ENCODE peak calls at places on chromosomes 5 and 9, in five cellular contexts. C, D, T, O and Z are unnamed samples.

GRCh38 chr5:141618804-141619554 is at the start of gene DIAPH1:
- DNase-seq in O (peak), C (peak), D (peak), T (peak), Z (peak)

GRCh38 chr5:150589791-150590601 is 50.5 kb upstream of the SYNPO start:
- DNase-seq in T (peak), D (peak), O (peak), C (no peak), Z (no peak)

GRCh38 chr5:120767171-120767820 is 303.2 kb downstream of the PRR16 start:
- DNase-seq in O (no peak), T (no peak), D (no peak), C (no peak), Z (peak)

GRCh38 chr9:15505927-15506326 is 4.8 kb downstream of the PSIP1 start:
- DNase-seq in T (no peak), D (no peak), O (no peak), C (no peak), Z (no peak)

GRCh38 chr9:71675129-71675856 is 93.0 kb downstream of the CEMIP2 start:
- DNase-seq in C (no peak), O (no peak), T (no peak), D (no peak), Z (no peak)

GRCh38 chr9:112239708-112240107 is 64.6 kb upstream of the SUSD1 start:
- DNase-seq in O (no peak), T (no peak), D (no peak), C (no peak), Z (no peak)

GRCh38 chr5:87113848-87114247 is 153.8 kb upstream of the RASA1 start:
- DNase-seq in T (no peak), C (no peak), D (no peak), O (no peak), Z (no peak)

GRCh38 chr5:87949665-87950640 is 318.7 kb downstream of the TMEM161B start:
- DNase-seq in T (no peak), D (no peak), O (no peak), C (no peak), Z (no peak)

GRCh38 chr9:87115790-87116189 is 168.5 kb upstream of the GAS1 start:
- DNase-seq in C (no peak), O (no peak), D (no peak), T (no peak), Z (no peak)

GRCh38 chr9:78644359-78644758 is 347.4 kb downstream of the PSAT1 start:
- DNase-seq in O (no peak), D (no peak), T (no peak), C (no peak), Z (no peak)

GRCh38 chr5:14556015-14556414 is 25.6 kb upstream of the OTULINL start:
- DNase-seq in D (no peak), T (no peak), O (no peak), C (no peak), Z (no peak)

GRCh38 chr9:122332083-122332482 is 38.7 kb upstream of the PTGS1 start:
- DNase-seq in C (no peak), O (no peak), D (no peak), T (no peak), Z (no peak)

GRCh38 chr5:59275537-59276276 is 617.8 kb downstream of the PDE4D start:
- DNase-seq in D (no peak), O (peak), T (peak), C (no peak), Z (no peak)

GRCh38 chr5:127942246-127943060 is 141.1 kb upstream of the SLC12A2 start:
- DNase-seq in C (no peak), O (no peak), D (no peak), T (no peak), Z (no peak)

GRCh38 chr9:114372971-114373591 is 14.7 kb downstream of the AKNA start:
- DNase-seq in T (peak), O (peak), D (no peak), C (no peak), Z (no peak)

GRCh38 chr5:106959447-106959846 is 711.3 kb downstream of the EFNA5 start:
- DNase-seq in C (no peak), D (no peak), T (peak), O (no peak), Z (no peak)

GRCh38 chr5:132073231-132074013 is at the start of gene CSF2:
- DNase-seq in C (no peak), O (no peak), T (no peak), D (peak), Z (no peak)

GRCh38 chr5:64229163-64229774 is 63.6 kb downstream of the RNF180 start:
- DNase-seq in D (peak), T (no peak), C (no peak), O (no peak), Z (no peak)

GRCh38 chr5:175082346-175082745 is 358.0 kb downstream of the MSX2 start:
- DNase-seq in O (no peak), T (no peak), D (no peak), C (no peak), Z (no peak)

GRCh38 chr5:53476531-53477480 is 3.6 kb upstream of the FST start:
- DNase-seq in D (peak), O (no peak), T (no peak), C (no peak), Z (no peak)

GRCh38 chr5:1874348-1874747 is 8.4 kb downstream of the IRX4 start:
- DNase-seq in T (no peak), C (no peak), D (no peak), O (no peak), Z (no peak)

GRCh38 chr5:53490747-53491146 is 10.3 kb downstream of the FST start:
- DNase-seq in T (no peak), D (peak), O (no peak), C (no peak), Z (no peak)

GRCh38 chr9:87607859-87608258 is 110.2 kb downstream of the DAPK1 start:
- DNase-seq in O (no peak), C (no peak), D (no peak), T (no peak), Z (no peak)

GRCh38 chr5:151465476-151465875 is 18.1 kb downstream of the SLC36A1 start:
- DNase-seq in T (no peak), C (no peak), O (no peak), D (no peak), Z (no peak)

GRCh38 chr5:43309657-43310056 is 3.6 kb downstream of the HMGCS1 start:
- DNase-seq in C (no peak), O (no peak), T (peak), D (no peak), Z (no peak)

GRCh38 chr5:159821541-159821940 is 94.7 kb upstream of the ADRA1B start:
- DNase-seq in T (no peak), D (no peak), C (no peak), O (no peak), Z (no peak)

GRCh38 chr5:74633710-74634109 is 6.8 kb downstream of the ENC1 start:
- DNase-seq in D (no peak), C (no peak), O (no peak), T (no peak), Z (no peak)

GRCh38 chr5:90054612-90055011 is 354.9 kb downstream of the CETN3 start:
- DNase-seq in O (no peak), T (no peak), C (no peak), D (no peak), Z (no peak)

GRCh38 chr5:152864993-152865392 is 459.9 kb upstream of the NMUR2 start:
- DNase-seq in O (no peak), D (no peak), T (no peak), C (no peak), Z (no peak)

GRCh38 chr5:179930788-179931473 is 23.2 kb upstream of the TBC1D9B start:
- DNase-seq in O (no peak), D (no peak), C (no peak), T (no peak), Z (no peak)

GRCh38 chr9:123364241-123364824 is 8.3 kb downstream of the CRB2 start:
- DNase-seq in C (no peak), O (no peak), T (no peak), D (no peak), Z (no peak)

GRCh38 chr5:78647838-78648358 is 674 bp downstream of the LHFPL2 start:
- DNase-seq in D (no peak), O (peak), C (no peak), T (peak), Z (no peak)
- TF ChIP-seq POLR2AphosphoS5 in D (no peak), O (no peak), C (no peak), T (no peak), Z (no peak)

GRCh38 chr5:113232246-113232645 is 202.5 kb downstream of the TSSK1B start:
- DNase-seq in D (no peak), O (no peak), C (no peak), T (no peak), Z (no peak)
- H3K27ac ChIP-seq in D (no peak), O (no peak), C (no peak), T (no peak), Z (peak)

GRCh38 chr9:134776080-134776796 is 104.4 kb upstream of the FCN2 start:
- DNase-seq in O (no peak), C (no peak), T (no peak), D (no peak), Z (no peak)
- TF ChIP-seq POLR2AphosphoS5 in O (no peak), C (no peak), T (no peak), D (no peak), Z (no peak)

DNA sequence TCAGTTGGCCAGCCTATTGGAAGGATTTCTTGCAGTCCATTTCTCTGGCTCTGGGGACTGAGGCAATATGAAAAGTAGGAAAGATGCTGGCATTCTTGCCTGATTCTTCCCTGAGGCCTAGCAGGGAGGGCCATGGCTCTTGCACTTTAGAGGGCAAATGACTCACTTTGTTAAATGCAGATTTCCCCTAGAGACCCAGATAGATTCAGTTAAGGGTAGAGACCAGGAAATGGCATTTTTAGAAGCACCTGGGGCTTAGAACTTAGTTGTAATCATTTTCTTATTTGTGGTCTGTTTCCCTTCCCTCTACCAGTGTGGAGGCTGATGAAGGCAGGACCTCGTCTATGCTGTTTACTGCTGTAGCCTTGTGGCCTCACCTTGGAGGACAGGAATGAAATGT is 112.8 kb upstream of the NR3C1 start:
- DNase-seq in D (no peak), O (no peak), C (no peak), T (no peak), Z (no peak)
- H3K27ac ChIP-seq in D (no peak), O (no peak), C (no peak), T (no peak), Z (no peak)

GRCh38 chr9:89384783-89385182 is 66.5 kb downstream of the SECISBP2 start:
- DNase-seq in D (no peak), T (no peak), O (no peak), C (no peak), Z (no peak)
- TF ChIP-seq POLR2AphosphoS5 in D (no peak), T (no peak), O (no peak), C (no peak), Z (no peak)

GRCh38 chr9:121289554-121290370 is 21.8 kb downstream of the GSN start:
- DNase-seq in C (no peak), D (no peak), T (no peak), O (peak), Z (no peak)

GRCh38 chr9:121286973-121287721 is 19.2 kb downstream of the GSN start:
- DNase-seq in O (peak), T (peak), C (peak), D (peak), Z (no peak)

GRCh38 chr9:121288874-121289553 is 21.1 kb downstream of the GSN start:
- DNase-seq in O (peak), D (peak), T (peak), C (no peak), Z (no peak)

GRCh38 chr9:121286688-121286972 is 18.7 kb downstream of the GSN start:
- DNase-seq in C (no peak), D (no peak), O (no peak), T (no peak), Z (no peak)

DNA sequence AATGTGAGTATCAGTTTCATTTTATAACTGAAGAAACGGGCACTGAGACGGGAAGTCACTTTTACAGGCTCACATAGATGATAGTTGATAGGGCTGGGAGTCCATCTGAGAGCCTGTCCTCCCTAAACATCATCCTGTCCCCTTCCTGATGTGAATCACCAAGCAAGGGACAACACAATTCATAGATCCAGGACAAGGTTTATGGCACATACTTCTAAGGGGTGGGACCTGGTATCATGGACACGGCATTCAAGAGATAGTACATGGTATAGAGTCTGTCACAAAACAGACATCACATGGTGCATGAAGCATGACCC is 20.6 kb downstream of the GSN start:
- DNase-seq in C (no peak), T (no peak), D (no peak), O (no peak), Z (no peak)
- H3K27ac ChIP-seq in C (peak), T (peak), D (peak), O (peak), Z (no peak)